ENCODE peak calls at places on chromosomes 11 and 22, in nine cellular contexts. D is HS-5, J is HEK293T, B is GM13977, W is H9, Q is foreskin fibroblast, T is BJ, K is heart right ventricle, M is NCI-H146. G is an unnamed sample.

GRCh38 chr11:95068549-95068948 is 1.8 kb downstream of the SRSF8 start:
- DNase-seq in W (peak), D (peak), M (peak), Q (peak), B (peak), K (peak), J (peak), T (peak), G (peak)

GRCh38 chr11:10373340-10373739 is 68.5 kb downstream of the ADM start:
- DNase-seq in D (no peak), J (no peak), M (no peak), Q (no peak), K (no peak), T (no peak), W (no peak), B (no peak), G (no peak)

GRCh38 chr11:104665631-104666030 is 232.6 kb downstream of the CASP12 start:
- DNase-seq in B (no peak), T (no peak), D (no peak), J (no peak), K (no peak), W (no peak), Q (peak), M (peak), G (no peak)

GRCh38 chr11:128291835-128292234 is 295.5 kb downstream of the ETS1 start:
- DNase-seq in K (no peak), B (no peak), Q (no peak), D (no peak), W (no peak), J (no peak), M (no peak), T (no peak), G (no peak)

GRCh38 chr22:44994399-44995281 is 15.2 kb downstream of the PHF21B start:
- DNase-seq in D (no peak), J (no peak), T (no peak), Q (no peak), B (no peak), W (no peak), M (peak), K (no peak), G (no peak)

GRCh38 chr11:101215069-101215468 is 85.5 kb upstream of the PGR start:
- DNase-seq in Q (no peak), M (no peak), T (no peak), K (no peak), D (no peak), W (no peak), J (no peak), B (no peak), G (no peak)

GRCh38 chr11:21056644-21057043 is 387.3 kb downstream of the NELL1 start:
- DNase-seq in Q (no peak), W (no peak), K (no peak), D (no peak), M (no peak), B (no peak), J (no peak), T (no peak), G (no peak)

GRCh38 chr22:43375951-43376455 is 32.8 kb upstream of the SCUBE1 start:
- DNase-seq in B (no peak), W (no peak), J (no peak), T (no peak), Q (no peak), K (no peak), M (no peak), D (peak), G (no peak)

GRCh38 chr11:130693543-130693942 is 222.7 kb downstream of the SNX19 start:
- DNase-seq in T (no peak), M (no peak), Q (no peak), D (no peak), B (no peak), W (no peak), K (no peak), J (no peak), G (no peak)

GRCh38 chr11:7965386-7965785 is at the start of gene NLRP10:
- DNase-seq in J (no peak), D (peak), T (peak), Q (peak), B (no peak), K (no peak), W (no peak), M (no peak), G (no peak)

GRCh38 chr11:71369411-71369810 is 78.8 kb downstream of the DHCR7 start:
- DNase-seq in Q (no peak), W (no peak), J (no peak), K (no peak), D (no peak), M (no peak), T (no peak), B (no peak), G (no peak)

GRCh38 chr11:66559141-66559861 is 9.1 kb downstream of the CTSF start:
- DNase-seq in W (peak), T (no peak), M (no peak), J (no peak), Q (no peak), B (no peak), D (no peak), K (peak), G (no peak)

GRCh38 chr11:133306019-133306418 is 226.3 kb downstream of the OPCML start:
- DNase-seq in T (no peak), K (no peak), M (no peak), Q (no peak), B (no peak), D (no peak), W (no peak), J (no peak), G (no peak)

GRCh38 chr22:41908409-41909289 is 6.2 kb downstream of the SHISA8 start:
- DNase-seq in J (no peak), W (peak), K (no peak), B (no peak), D (no peak), Q (no peak), T (no peak), M (no peak), G (peak)

GRCh38 chr22:22085702-22086500 is 103.3 kb upstream of the TOP3B start:
- DNase-seq in D (no peak), J (no peak), T (no peak), W (no peak), B (no peak), K (no peak), Q (peak), M (no peak), G (no peak)

GRCh38 chr11:3835100-3835485 is 5.7 kb downstream of the RHOG start:
- DNase-seq in M (no peak), T (no peak), B (no peak), Q (no peak), W (no peak), K (no peak), J (no peak), D (no peak), G (no peak)

GRCh38 chr22:34914871-34915270 is 151.1 kb upstream of the ISX start:
- DNase-seq in D (no peak), W (no peak), M (no peak), B (no peak), K (no peak), J (no peak), T (no peak), Q (no peak), G (no peak)

GRCh38 chr11:31005202-31005601 is 364.3 kb downstream of the DCDC1 start:
- DNase-seq in D (no peak), T (no peak), K (no peak), W (no peak), B (no peak), M (no peak), Q (no peak), J (no peak), G (no peak)

GRCh38 chr11:71410363-71410966 is 37.7 kb downstream of the DHCR7 start:
- DNase-seq in D (no peak), W (no peak), T (no peak), Q (no peak), M (no peak), J (no peak), B (no peak), K (no peak), G (no peak)

GRCh38 chr11:73998846-73999575 is 9.9 kb downstream of the UCP3 start:
- DNase-seq in W (no peak), K (no peak), B (no peak), J (no peak), Q (no peak), T (no peak), D (no peak), M (no peak), G (no peak)

GRCh38 chr22:31611065-31611760 is 50.8 kb downstream of the PISD start:
- DNase-seq in B (no peak), T (no peak), J (no peak), K (no peak), D (no peak), W (no peak), Q (no peak), M (no peak), G (no peak)

GRCh38 chr22:23698094-23698493 is 7.3 kb downstream of the RGL4 start:
- DNase-seq in Q (no peak), D (no peak), W (no peak), K (no peak), B (no peak), T (no peak), M (no peak), J (no peak), G (no peak)

GRCh38 chr11:13942908-13943505 is 19.5 kb upstream of the SPON1 start:
- DNase-seq in T (no peak), Q (peak), J (no peak), K (no peak), D (peak), W (no peak), B (no peak), M (no peak), G (no peak)

GRCh38 chr22:28348613-28349012 is 331.0 kb downstream of the TTC28 start:
- DNase-seq in K (no peak), D (no peak), B (no peak), M (no peak), J (no peak), T (no peak), Q (no peak), W (no peak), G (no peak)

GRCh38 chr11:132137289-132137980 is 767.0 kb downstream of the NTM start:
- DNase-seq in K (no peak), T (no peak), Q (no peak), J (no peak), W (no peak), D (no peak), B (no peak), M (no peak), G (no peak)

GRCh38 chr11:19555266-19555665 is 157.4 kb upstream of the NAV2 start:
- DNase-seq in T (no peak), B (no peak), K (no peak), W (no peak), J (no peak), D (no peak), Q (no peak), M (no peak), G (peak)

GRCh38 chr22:50085211-50085999 is at the start of gene MLC1:
- DNase-seq in B (peak), Q (no peak), M (no peak), J (peak), D (no peak), W (no peak), T (peak), K (no peak), G (no peak)

GRCh38 chr11:1271002-1271401 is 38.4 kb downstream of the TOLLIP start:
- DNase-seq in B (no peak), D (no peak), W (no peak), T (no peak), K (no peak), M (no peak), J (peak), Q (peak), G (peak)

GRCh38 chr22:49136816-49137180 is 690.9 kb downstream of the BRD1 start:
- DNase-seq in K (no peak), B (no peak), T (no peak), Q (no peak), D (no peak), J (no peak), W (no peak), M (no peak), G (no peak)

GRCh38 chr11:71914617-71915189 is 13.7 kb downstream of the XNDC1N start:
- DNase-seq in J (no peak), B (no peak), M (no peak), W (no peak), K (no peak), Q (no peak), T (no peak), D (no peak), G (no peak)

GRCh38 chr22:46592390-46592872 is 27.8 kb upstream of the GRAMD4 start:
- DNase-seq in J (no peak), T (peak), W (no peak), M (no peak), D (peak), Q (peak), K (peak), B (peak), G (peak)

GRCh38 chr22:45268958-45269844 is 15.5 kb upstream of the UPK3A start:
- DNase-seq in J (peak), B (peak), M (peak), K (peak), W (peak), D (no peak), Q (peak), T (no peak), G (peak)

GRCh38 chr22:19061471-19062138 is 60.6 kb downstream of the DGCR2 start:
- DNase-seq in J (no peak), D (no peak), T (no peak), W (no peak), K (no peak), M (no peak), Q (no peak), B (no peak), G (no peak)

GRCh38 chr11:82701847-82702520 is 31.7 kb downstream of the FAM181B start:
- DNase-seq in B (no peak), W (peak), D (no peak), J (peak), T (no peak), K (no peak), M (peak), Q (no peak), G (no peak)

GRCh38 chr22:31789803-31790202 is 36.0 kb downstream of the DEPDC5 start:
- DNase-seq in T (no peak), J (no peak), W (no peak), B (no peak), M (no peak), K (no peak), D (no peak), Q (no peak), G (no peak)

G was measured in right lobe of liver.